ENCODE peak calls at places on chromosomes 11 and 22, in seven cellular contexts. X is fibroblast of the aortic adventitia, O is fibroblast of lung, U is OCI-LY7, T is GM23338, M is psoas muscle, K is HCT116. N is an unnamed sample.

GRCh38 chr22:27247691-27248434 is 553.7 kb downstream of the MN1 start:
- DNase-seq in X (peak; percentile 93), O (peak; percentile 70), U (no peak), T (peak; percentile 28), M (peak; percentile 27), K (no peak), N (no peak)

GRCh38 chr22:38967451-38968450 is 10.3 kb downstream of the APOBEC3A start:
- DNase-seq in X (no peak), O (no peak), U (no peak), T (no peak), M (peak; percentile 31), K (no peak), N (no peak)

GRCh38 chr11:57249384-57250319 is 12.6 kb upstream of the APLNR start:
- DNase-seq in X (peak; percentile 74), O (peak; percentile 38), U (peak; percentile 59), T (peak; percentile 76), M (peak; percentile 65), K (peak; percentile 27), N (no peak)

GRCh38 chr11:64007629-64008282 is 21.5 kb downstream of the OTUB1 start:
- DNase-seq in X (peak; percentile 53), O (no peak), U (no peak), T (peak; percentile 95), M (peak; percentile 86), K (peak; percentile 54), N (no peak)

GRCh38 chr11:23252426-23252825 is 392.2 kb upstream of the CCDC179 start:
- DNase-seq in X (no peak), O (no peak), U (no peak), T (no peak), M (no peak), K (no peak), N (no peak)

GRCh38 chr11:69442012-69442806 is 39.3 kb upstream of the LINC01488 start:
- DNase-seq in X (no peak), O (peak; percentile 27), U (no peak), T (no peak), M (no peak), K (no peak), N (no peak)

GRCh38 chr22:17536269-17536668 is 27.0 kb upstream of the SLC25A18 start:
- DNase-seq in X (peak; percentile 20), O (peak; percentile 37), U (no peak), T (peak; percentile 33), M (no peak), K (no peak), N (no peak)

GRCh38 chr22:26893034-26893710 is 235.8 kb downstream of the MIAT start:
- DNase-seq in X (no peak), O (peak; percentile 48), U (no peak), T (peak; percentile 19), M (no peak), K (no peak), N (no peak)

GRCh38 chr11:127651175-127651887 is 650.8 kb upstream of the KIRREL3 start:
- DNase-seq in X (peak; percentile 48), O (peak; percentile 94), U (no peak), T (no peak), M (no peak), K (no peak), N (no peak)

GRCh38 chr22:45007946-45008852 is 1.6 kb downstream of the PHF21B start:
- DNase-seq in X (no peak), O (peak; percentile 15), U (no peak), T (peak; percentile 82), M (peak; percentile 16), K (no peak), N (no peak)
- H3K4me3 ChIP-seq in X (no peak overlapping the region), O (peak overlapping the region; percentile 20), U (peak overlapping the region; percentile 90), T (peak overlapping the region; percentile 93), M (peak overlapping the region; percentile 62), K (no peak overlapping the region), N (no peak overlapping the region)

GRCh38 chr11:18277560-18278271 is 11.7 kb downstream of the SAA1 start:
- DNase-seq in X (no peak), O (no peak), U (no peak), T (no peak), M (no peak), K (no peak), N (no peak)

GRCh38 chr11:18282626-18283025 is 16.6 kb downstream of the SAA1 start:
- DNase-seq in X (no peak), O (no peak), U (no peak), T (no peak), M (no peak), K (no peak), N (no peak)

GRCh38 chr11:18285841-18286240 is 19.8 kb downstream of the SAA1 start:
- DNase-seq in X (no peak), O (peak; percentile 5), U (no peak), T (no peak), M (no peak), K (no peak), N (no peak)

GRCh38 chr11:18280438-18281046 is 14.5 kb downstream of the SAA1 start:
- DNase-seq in X (no peak), O (no peak), U (no peak), T (no peak), M (no peak), K (no peak), N (no peak)
- H3K4me3 ChIP-seq in X (no peak overlapping the region), O (no peak overlapping the region), U (no peak overlapping the region), T (no peak overlapping the region), M (no peak overlapping the region), K (no peak overlapping the region), N (no peak overlapping the region)

DNA sequence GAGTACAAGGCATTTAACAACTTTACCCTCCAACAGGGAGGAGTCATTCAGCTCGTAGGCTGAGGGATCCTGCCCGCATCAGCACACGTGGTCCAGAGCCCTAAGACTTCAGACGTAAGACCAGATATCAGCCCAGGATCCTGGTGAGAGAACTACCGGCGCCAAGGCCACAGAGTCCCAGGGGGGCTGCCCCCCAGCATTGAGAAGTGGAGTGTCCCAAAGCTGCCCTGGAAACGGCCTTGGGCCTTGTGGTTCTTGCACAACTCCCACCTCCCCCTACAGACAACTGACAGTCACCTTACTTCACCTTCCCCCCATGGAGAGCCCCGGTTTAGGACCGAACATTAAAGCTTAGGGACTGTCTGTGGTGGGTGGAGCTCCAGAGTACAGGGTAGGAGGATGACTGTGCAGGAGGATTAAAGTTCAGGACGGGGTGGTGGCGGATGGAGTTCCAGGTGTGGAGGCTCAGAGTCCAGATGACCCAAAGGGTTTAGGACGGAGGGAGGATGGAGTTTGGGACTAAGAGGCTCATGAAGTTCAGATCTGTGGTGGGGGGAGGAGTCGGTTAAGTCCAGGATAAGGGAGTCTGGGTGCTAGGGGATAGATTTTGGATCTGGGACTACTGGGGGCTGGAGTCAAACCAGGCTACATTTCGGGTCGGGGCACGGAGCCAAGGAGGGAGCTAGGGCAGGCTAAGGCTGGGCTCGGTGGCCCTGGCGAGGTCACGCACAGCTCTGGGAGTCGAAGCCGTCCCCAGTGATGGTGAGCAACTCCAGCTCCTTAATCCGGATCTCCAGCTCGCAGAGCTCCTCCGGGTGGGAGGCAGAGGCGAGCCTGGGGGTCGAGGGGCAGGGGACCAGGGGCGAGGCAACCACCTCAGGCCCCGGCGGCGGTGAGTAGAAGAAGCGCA is 856 bp downstream of the C11orf91 start:
- DNase-seq in X (no peak), O (no peak), U (no peak), T (no peak), M (peak; percentile 56), K (no peak), N (no peak)
- H3K4me3 ChIP-seq in X (peak overlapping the region; percentile 41), O (peak overlapping the region; percentile 62), U (peak overlapping the region; percentile 75), T (peak overlapping the region; percentile 76), M (peak overlapping the region; percentile 73), K (peak overlapping the region; percentile 52), N (peak overlapping the region; percentile 54)

GRCh38 chr22:36971726-36972125 is 47.5 kb downstream of the TST start:
- DNase-seq in X (no peak), O (no peak), U (no peak), T (no peak), M (no peak), K (no peak), N (no peak)
- H3K4me3 ChIP-seq in X (no peak overlapping the region), O (no peak overlapping the region), U (no peak overlapping the region), T (no peak overlapping the region), M (no peak overlapping the region), K (no peak overlapping the region), N (no peak overlapping the region)

DNA sequence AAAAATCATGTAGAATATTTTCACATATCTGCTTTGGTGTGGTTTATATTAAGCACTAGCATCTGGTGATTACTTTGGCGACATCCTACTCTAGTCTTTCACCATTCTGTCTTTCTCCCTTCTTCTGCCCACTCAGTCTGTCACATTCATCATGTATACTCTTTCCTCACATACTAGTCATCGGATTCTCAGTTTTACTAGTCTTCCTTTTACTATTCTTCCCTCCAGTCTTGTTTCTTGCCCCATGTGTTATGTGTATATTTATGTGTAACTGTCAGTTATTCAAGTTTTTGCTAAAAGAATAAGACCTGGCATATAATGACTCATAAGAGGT is 4.6 kb upstream of the DIXDC1 start:
- DNase-seq in X (no peak), O (no peak), U (no peak), T (no peak), M (no peak), K (no peak), N (no peak)
- H3K4me3 ChIP-seq in X (no peak overlapping the region), O (no peak overlapping the region), U (no peak overlapping the region), T (no peak overlapping the region), M (no peak overlapping the region), K (no peak overlapping the region), N (no peak overlapping the region)

GRCh38 chr22:36860438-36860820 is 377 bp upstream of the NCF4 start:
- DNase-seq in X (no peak), O (no peak), U (no peak), T (no peak), M (no peak), K (no peak), N (no peak)
- H3K4me3 ChIP-seq in X (no peak overlapping the region), O (no peak overlapping the region), U (peak overlapping the region; percentile 73), T (no peak overlapping the region), M (no peak overlapping the region), K (no peak overlapping the region), N (no peak overlapping the region)

GRCh38 chr11:72904016-72904415 is 89.8 kb downstream of the ATG16L2 start:
- DNase-seq in X (no peak), O (no peak), U (no peak), T (no peak), M (no peak), K (no peak), N (no peak)
- H3K4me3 ChIP-seq in X (no peak overlapping the region), O (no peak overlapping the region), U (no peak overlapping the region), T (no peak overlapping the region), M (no peak overlapping the region), K (no peak overlapping the region), N (no peak overlapping the region)

DNA sequence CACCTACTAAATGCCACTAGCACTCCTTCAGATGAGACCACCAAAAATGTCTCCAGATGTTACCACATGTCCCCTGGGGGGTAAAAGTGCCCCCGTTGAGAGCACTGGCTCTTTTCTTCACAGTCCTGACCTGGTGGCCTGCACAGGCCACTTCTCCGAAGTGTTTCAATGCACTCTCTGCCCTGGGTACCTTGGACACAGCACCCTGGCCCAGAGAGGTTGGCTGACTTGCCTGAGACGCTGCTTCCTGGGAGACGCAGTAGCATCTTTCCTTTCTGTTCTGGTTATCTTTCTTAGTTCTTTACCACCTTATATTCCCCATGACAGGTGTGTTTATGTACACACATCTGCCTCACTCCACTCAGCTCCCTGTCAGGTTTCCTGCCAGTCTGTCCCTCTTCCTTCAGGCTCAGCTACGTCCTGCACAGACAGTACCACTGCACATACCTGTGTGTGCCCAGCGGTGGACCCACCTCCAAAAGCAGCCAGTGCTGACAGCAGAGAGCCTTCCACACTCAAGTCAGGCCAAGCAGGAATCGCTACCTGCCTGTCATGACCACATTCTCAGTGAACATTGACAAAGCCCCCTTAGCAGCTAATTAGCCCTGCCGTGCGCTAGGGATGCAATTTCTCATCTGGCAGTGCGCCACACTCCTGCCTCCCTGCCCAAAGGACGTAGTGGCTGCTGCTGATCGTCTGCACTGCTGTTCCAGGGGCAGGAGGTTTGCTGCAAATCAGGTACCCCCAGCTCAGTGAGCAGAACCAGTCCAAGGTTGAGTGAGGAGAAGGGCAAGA is 39.0 kb downstream of the FAM83F start:
- DNase-seq in X (no peak), O (no peak), U (no peak), T (no peak), M (no peak), K (no peak), N (no peak)
- H3K4me3 ChIP-seq in X (no peak overlapping the region), O (no peak overlapping the region), U (no peak overlapping the region), T (no peak overlapping the region), M (no peak overlapping the region), K (no peak overlapping the region), N (no peak overlapping the region)

N was measured in naive thymus-derived CD4-positive, alpha-beta T cell.